ENCODE peak calls at places on chromosomes 16 and 17, in eight cellular contexts. O is ovary, T is testis, F is neural progenitor cell, S is heart right ventricle, B is cardiac fibroblast, Z is GM13977, H is right lobe of liver. U is an unnamed sample.

GRCh38 chr16:49661465-49662187 is 194.3 kb downstream of the ZNF423 start:
- DNase-seq in F (no peak), B (no peak), H (no peak), O (no peak), S (no peak), Z (no peak), T (no peak), U (no peak)

GRCh38 chr17:41008811-41009210 is at the start of gene KRTAP3-1:
- DNase-seq in B (no peak), S (no peak), F (no peak), O (no peak), T (no peak), H (no peak), Z (no peak), U (no peak)

GRCh38 chr16:30186782-30187555 is 3.6 kb downstream of the CORO1A start:
- DNase-seq in T (peak; percentile 61), S (peak; percentile 66), O (peak; percentile 58), Z (peak; percentile 61), H (peak; percentile 67), F (peak; percentile 74), B (peak; percentile 45), U (peak; percentile 67)

GRCh38 chr16:57977418-57978069 is 6.6 kb upstream of the CNGB1 start:
- DNase-seq in O (no peak), F (peak; percentile 44), Z (no peak), S (no peak), H (no peak), B (no peak), T (no peak), U (no peak)

GRCh38 chr16:85027968-85028637 is 508 bp downstream of the KIAA0513 start:
- DNase-seq in F (peak; percentile 73), H (no peak), O (no peak), B (no peak), T (no peak), S (peak; percentile 15), Z (peak; percentile 36), U (no peak)

GRCh38 chr17:80441133-80441578 is 26.2 kb downstream of the ENDOV start:
- DNase-seq in O (no peak), T (peak; percentile 67), H (no peak), F (peak; percentile 92), S (peak; percentile 32), Z (peak; percentile 84), B (peak; percentile 33), U (peak; percentile 86)

GRCh38 chr17:39143552-39144093 is 7.8 kb downstream of the PLXDC1 start:
- DNase-seq in S (peak; percentile 74), B (no peak), O (no peak), H (no peak), Z (no peak), T (peak; percentile 33), F (no peak), U (no peak)

GRCh38 chr16:74143171-74143570 is 153.4 kb upstream of the PSMD7 start:
- DNase-seq in T (no peak), O (no peak), B (no peak), H (no peak), F (no peak), Z (no peak), S (no peak), U (no peak)

GRCh38 chr17:71085238-71086033 is 916.1 kb downstream of the KCNJ2 start:
- DNase-seq in S (no peak), O (no peak), F (peak; percentile 77), H (peak; percentile 53), B (peak; percentile 25), T (peak; percentile 68), Z (no peak), U (peak; percentile 3)

GRCh38 chr17:41415833-41416335 is 8.5 kb downstream of the KRT37 start:
- DNase-seq in B (peak; percentile 43), O (peak; percentile 74), H (no peak), F (no peak), T (peak; percentile 83), Z (no peak), S (no peak), U (no peak)

GRCh38 chr17:41073676-41074075 is 8.0 kb upstream of the KRTAP2-4 start:
- DNase-seq in T (no peak), B (no peak), S (no peak), Z (no peak), F (no peak), O (no peak), H (no peak), U (no peak)

GRCh38 chr16:81350306-81350615 is 35.5 kb downstream of the GAN start:
- DNase-seq in F (no peak), B (peak; percentile 22), O (no peak), T (no peak), Z (no peak), S (no peak), H (no peak), U (no peak)

DNA sequence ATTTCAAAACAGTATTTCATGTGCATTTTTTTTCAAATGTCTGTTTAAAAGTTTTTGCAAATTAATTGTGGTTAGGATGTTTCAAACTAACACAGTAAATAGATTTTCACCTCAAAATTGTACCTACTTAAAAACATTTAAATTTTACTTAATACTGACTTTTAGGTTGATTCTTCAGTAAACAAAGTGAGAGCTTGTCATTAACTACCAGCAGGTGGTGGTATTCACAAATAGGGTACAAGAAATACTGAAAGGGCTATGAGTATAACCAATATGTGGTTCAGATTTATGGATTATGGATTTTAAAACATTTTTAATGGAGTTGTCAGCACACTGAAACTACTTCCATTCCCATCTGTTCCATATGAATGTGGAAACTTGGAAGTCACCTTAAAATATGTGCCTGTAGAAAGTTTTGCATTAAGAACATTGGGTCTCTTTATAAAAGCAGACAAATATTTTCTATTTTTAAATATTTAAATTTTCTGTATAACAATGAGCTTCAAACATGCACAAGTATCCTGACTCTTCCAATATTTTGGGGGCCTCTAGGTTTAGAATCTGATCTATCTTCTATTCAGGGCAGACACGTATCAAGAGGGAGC is 155.5 kb downstream of the SNX11 start:
- DNase-seq in H (no peak), T (no peak), S (no peak), B (peak; percentile 36), Z (peak; percentile 22), O (no peak), F (no peak), U (peak; percentile 24)
- TF ChIP-seq CTCF in H (peak; percentile 46), T (no peak), S (peak; percentile 46), B (peak; percentile 48), Z (peak; percentile 55), O (no peak), F (peak; percentile 42), U (peak; percentile 34)

GRCh38 chr17:77916771-77917481 is 41.6 kb upstream of the TNRC6C start:
- DNase-seq in S (no peak), T (no peak), B (no peak), Z (no peak), H (no peak), F (peak; percentile 1), O (no peak), U (no peak)
- TF ChIP-seq CTCF in S (no peak), T (no peak), B (no peak), Z (no peak), H (no peak), F (no peak), O (no peak), U (no peak)

GRCh38 chr16:61007694-61008093 is 1028.5 kb downstream of the CDH8 start:
- DNase-seq in H (no peak), Z (no peak), T (no peak), S (no peak), B (no peak), F (no peak), O (no peak), U (no peak)
- TF ChIP-seq CTCF in H (no peak), Z (no peak), T (no peak), S (no peak), B (no peak), F (peak; percentile 16), O (no peak), U (no peak)

GRCh38 chr17:511001-511690 is 158.5 kb upstream of the RPH3AL start:
- DNase-seq in Z (no peak), H (no peak), S (no peak), T (no peak), B (peak; percentile 87), F (no peak), O (peak; percentile 56), U (no peak)
- TF ChIP-seq CTCF in Z (no peak), H (no peak), S (no peak), T (no peak), B (no peak), F (no peak), O (no peak), U (no peak)

DNA sequence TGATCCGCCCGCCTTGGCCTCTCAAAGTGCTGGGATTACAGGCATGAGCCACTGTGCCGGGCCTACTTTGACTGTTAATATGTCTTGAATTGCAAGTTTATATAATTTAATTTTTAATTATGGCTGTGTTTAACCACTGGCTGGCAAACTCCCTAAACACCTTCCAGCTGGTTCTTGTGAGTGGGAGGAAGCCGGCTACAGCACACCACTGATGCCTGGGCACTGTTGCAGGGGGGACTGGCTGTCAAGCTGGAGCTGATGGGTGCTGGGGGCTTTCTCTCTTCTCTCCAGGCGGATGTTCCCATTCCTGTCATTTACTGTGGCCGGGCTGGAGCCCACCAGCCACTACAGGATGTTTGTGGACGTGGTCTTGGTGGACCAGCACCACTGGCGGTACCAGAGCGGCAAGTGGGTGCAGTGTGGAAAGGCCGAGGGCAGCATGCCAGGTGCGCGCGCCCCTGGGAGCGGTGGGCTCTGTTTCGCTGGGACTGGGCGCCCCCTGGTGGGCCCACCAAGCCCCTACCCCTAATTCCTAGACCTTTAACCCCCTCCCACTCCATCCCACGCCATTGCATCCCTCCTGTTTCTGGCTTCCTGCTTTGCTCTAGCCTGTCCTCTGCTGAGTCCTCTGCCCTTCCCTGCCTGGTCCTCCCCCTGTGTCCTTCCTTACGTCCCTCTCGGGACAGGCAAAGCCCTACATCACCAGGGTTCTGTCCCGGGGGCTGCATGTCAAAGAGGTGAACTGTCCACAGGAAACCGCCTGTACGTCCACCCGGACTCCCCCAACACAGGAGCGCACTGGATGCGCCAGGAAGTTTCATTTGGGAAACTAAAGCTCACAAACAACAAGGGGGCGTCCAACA is 9.5 kb downstream of the TBX21 start:
- DNase-seq in Z (peak; percentile 68), F (peak; percentile 81), S (no peak), H (no peak), O (no peak), B (no peak), T (no peak), U (no peak)
- TF ChIP-seq CTCF in Z (peak; percentile 63), F (peak; percentile 77), S (peak; percentile 36), H (no peak), O (no peak), B (peak; percentile 21), T (no peak), U (peak; percentile 30)

GRCh38 chr17:56674401-56674925 is 81.0 kb downstream of the NOG start:
- DNase-seq in T (no peak), B (no peak), H (no peak), O (no peak), F (no peak), S (no peak), Z (no peak), U (no peak)

GRCh38 chr17:56679148-56679766 is 85.8 kb downstream of the NOG start:
- DNase-seq in T (no peak), S (no peak), F (peak; percentile 69), B (peak; percentile 53), H (no peak), Z (peak; percentile 40), O (no peak), U (peak; percentile 43)

GRCh38 chr17:56675876-56676660 is 82.6 kb downstream of the NOG start:
- DNase-seq in O (no peak), Z (no peak), H (no peak), B (no peak), T (no peak), F (no peak), S (no peak), U (no peak)

GRCh38 chr17:56678249-56679144 is 85.0 kb downstream of the NOG start:
- DNase-seq in B (no peak), O (no peak), S (no peak), F (peak; percentile 57), Z (no peak), H (no peak), T (no peak), U (no peak)

GRCh38 chr17:56676807-56677206 is 83.3 kb downstream of the NOG start:
- DNase-seq in O (no peak), H (no peak), T (no peak), F (no peak), B (peak; percentile 10), Z (no peak), S (no peak), U (no peak)
- TF ChIP-seq CTCF in O (no peak), H (no peak), T (no peak), F (no peak), B (no peak), Z (no peak), S (no peak), U (no peak)